ENCODE peak calls at places on chromosomes 6 and 20, in seven cellular contexts. E, T, H, M, J, G and S are unnamed samples.
A peak's percentile ranks its signal among the peaks of the same experiment; 100 is the strongest.

GRCh38 chr20:58306421-58307261 is 2.9 kb upstream of the RAB22A start:
- DNase-seq in J (no peak), T (peak; percentile 35), E (peak; percentile 93), M (peak; percentile 96), G (peak; percentile 53), H (peak; percentile 36), S (peak; percentile 18)

GRCh38 chr6:53659458-53659857 is 6.1 kb downstream of the KLHL31 start:
- DNase-seq in G (no peak), E (no peak), H (no peak), J (no peak), T (no peak), M (no peak), S (no peak)

GRCh38 chr6:7628915-7629314 is 38.9 kb downstream of the SNRNP48 start:
- DNase-seq in J (no peak), G (no peak), M (no peak), T (no peak), E (no peak), H (no peak), S (no peak)

GRCh38 chr6:167475947-167476346 is 151.1 kb downstream of the TTLL2 start:
- DNase-seq in M (no peak), J (no peak), E (no peak), T (no peak), G (no peak), H (no peak), S (no peak)

GRCh38 chr20:60512436-60512835 is 554.2 kb downstream of the CDH26 start:
- DNase-seq in G (no peak), J (no peak), M (no peak), H (no peak), E (no peak), T (peak; percentile 31), S (no peak)

GRCh38 chr20:53152228-53152627 is 180.1 kb downstream of the TSHZ2 start:
- DNase-seq in J (no peak), E (no peak), M (no peak), G (no peak), T (no peak), H (no peak), S (no peak)

GRCh38 chr20:43375586-43375985 is 82.1 kb upstream of the SRSF6 start:
- DNase-seq in G (no peak), M (no peak), T (no peak), J (no peak), H (no peak), E (no peak), S (no peak)

GRCh38 chr6:140319209-140319608 is 944.8 kb upstream of the CITED2 start:
- DNase-seq in T (peak; percentile 10), M (peak; percentile 24), J (no peak), H (no peak), G (no peak), E (peak; percentile 14), S (no peak)

GRCh38 chr6:30147096-30147495 is 11.2 kb downstream of the TRIM40 start:
- DNase-seq in G (no peak), H (no peak), T (no peak), J (no peak), M (no peak), E (no peak), S (no peak)

GRCh38 chr20:57243480-57244220 is 22.8 kb downstream of the BMP7 start:
- DNase-seq in T (no peak), G (no peak), E (no peak), M (no peak), H (no peak), J (no peak), S (peak; percentile 82)

GRCh38 chr6:158411998-158412397 is 99.7 kb downstream of the TULP4 start:
- DNase-seq in E (peak; percentile 41), T (no peak), M (no peak), J (no peak), H (no peak), G (no peak), S (no peak)

GRCh38 chr6:12034831-12035230 is 22.7 kb downstream of the HIVEP1 start:
- DNase-seq in G (no peak), H (no peak), M (no peak), T (no peak), J (no peak), E (no peak), S (no peak)

GRCh38 chr6:42629845-42630244 is 66.0 kb downstream of the UBR2 start:
- DNase-seq in H (no peak), T (no peak), E (no peak), G (no peak), J (no peak), M (no peak), S (no peak)

GRCh38 chr6:1383729-1384548 is 5.4 kb upstream of the FOXF2 start:
- DNase-seq in H (no peak), E (no peak), G (no peak), J (no peak), M (no peak), T (no peak), S (no peak)

GRCh38 chr20:50029697-50030428 is 47.1 kb downstream of the SNAI1 start:
- DNase-seq in J (no peak), T (peak; percentile 87), H (peak; percentile 61), M (no peak), G (no peak), E (no peak), S (peak; percentile 62)